ENCODE peak calls at places on chromosomes 4 and X, in four cellular contexts. I, U, W and K are unnamed samples.

GRCh38 chrX:57821703-57822375 is 88.4 kb downstream of the ZXDA start:
- DNase-seq in I (peak; percentile 9), U (no peak), W (no peak), K (no peak)

GRCh38 chr4:168674869-168675268 is 178.0 kb downstream of the PALLD start:
- DNase-seq in I (peak; percentile 6), U (no peak), W (no peak), K (no peak)

GRCh38 chrX:32532282-32532681 is 679.1 kb downstream of the DMD start:
- DNase-seq in I (no peak), U (no peak), W (no peak), K (no peak)

GRCh38 chrX:103453655-103454054 is 65.6 kb downstream of the RAB40A start:
- DNase-seq in I (no peak), U (no peak), W (no peak), K (no peak)

GRCh38 chr4:92106816-92107215 is 196.9 kb upstream of the GRID2 start:
- DNase-seq in I (no peak), U (no peak), W (no peak), K (no peak)

GRCh38 chr4:23333946-23334878 is 555.6 kb downstream of the PPARGC1A start:
- DNase-seq in I (peak; percentile 97), U (no peak), W (no peak), K (peak; percentile 80)

GRCh38 chrX:6377365-6377764 is 148.7 kb upstream of the NLGN4X start:
- DNase-seq in I (no peak), U (no peak), W (no peak), K (no peak)

GRCh38 chr4:151291485-151291884 is 14.5 kb downstream of the PRSS48 start:
- DNase-seq in I (no peak), U (no peak), W (no peak), K (no peak)